ENCODE peak calls at places on chromosomes 6 and 20, in seven cellular contexts. D is mesenchymal stem cell; G is spleen; B is naive thymus-derived CD4-positive, alpha-beta T cell; Q is NT2/D1; N is neural progenitor cell; O is H7. U is an unnamed sample.

GRCh38 chr6:163872335-163872734 is 457.8 kb downstream of the QKI start:
- DNase-seq in D (peak; percentile 14), G (no peak), O (no peak), Q (no peak), B (no peak), N (no peak), U (no peak)

GRCh38 chr20:53679597-53680309 is 86.1 kb upstream of the ZNF217 start:
- DNase-seq in D (no peak), Q (no peak), G (no peak), N (peak; percentile 34), O (no peak), B (no peak), U (no peak)

GRCh38 chr6:80280258-80281010 is 174.0 kb downstream of the BCKDHB start:
- DNase-seq in O (no peak), N (no peak), Q (no peak), G (no peak), D (no peak), B (no peak), U (no peak)

GRCh38 chr6:1381397-1382330 is 7.7 kb upstream of the FOXF2 start:
- DNase-seq in G (peak; percentile 83), O (peak; percentile 91), N (peak; percentile 86), Q (no peak), B (peak; percentile 58), D (no peak), U (peak; percentile 75)

GRCh38 chr6:70459235-70459634 is 45.9 kb downstream of the FAM135A start:
- DNase-seq in Q (no peak), N (no peak), B (no peak), O (no peak), G (no peak), D (no peak), U (no peak)

GRCh38 chr20:62382306-62383198 is 4.4 kb upstream of the RPS21 start:
- DNase-seq in O (peak; percentile 94), Q (peak; percentile 87), N (peak; percentile 90), B (peak; percentile 58), D (peak; percentile 83), G (peak; percentile 92), U (no peak)

GRCh38 chr6:66926060-66926459 is 1219.0 kb upstream of the EYS start:
- DNase-seq in G (no peak), Q (peak; percentile 3), N (peak; percentile 8), B (no peak), O (no peak), D (peak; percentile 16), U (no peak)

GRCh38 chr6:101397199-101397598 is 3.7 kb downstream of the GRIK2 start:
- DNase-seq in G (no peak), D (no peak), Q (no peak), O (peak; percentile 65), B (no peak), N (peak; percentile 67), U (no peak)

GRCh38 chr6:43770417-43771209 is 602 bp downstream of the VEGFA start:
- DNase-seq in G (peak; percentile 89), N (peak; percentile 79), Q (no peak), D (peak; percentile 81), B (peak; percentile 25), O (peak; percentile 92), U (peak; percentile 92)

GRCh38 chr6:149064026-149065017 is 253.2 kb upstream of the TAB2 start:
- DNase-seq in G (no peak), Q (no peak), B (no peak), N (no peak), D (no peak), O (no peak), U (no peak)

GRCh38 chr6:109894181-109894580 is 83.9 kb upstream of the GPR6 start:
- DNase-seq in N (no peak), D (no peak), G (no peak), O (no peak), B (no peak), Q (no peak), U (no peak)

GRCh38 chr6:54391577-54391976 is 83.3 kb downstream of the TINAG start:
- DNase-seq in O (no peak), Q (no peak), G (no peak), B (no peak), D (no peak), N (no peak), U (no peak)

GRCh38 chr6:153503810-153504209 is 372.7 kb upstream of the RGS17 start:
- DNase-seq in O (peak; percentile 3), Q (peak; percentile 16), D (no peak), B (no peak), N (peak; percentile 51), G (no peak), U (no peak)

GRCh38 chr6:23174781-23175361 is 605.5 kb downstream of the HDGFL1 start:
- DNase-seq in B (no peak), N (no peak), O (no peak), D (peak; percentile 97), Q (no peak), G (no peak), U (no peak)

GRCh38 chr6:53032853-53033252 is 32.4 kb upstream of the FBXO9 start:
- DNase-seq in D (peak; percentile 57), O (no peak), N (no peak), Q (no peak), G (no peak), B (no peak), U (no peak)

GRCh38 chr6:41040101-41040910 is 1.3 kb upstream of the UNC5CL start:
- DNase-seq in G (no peak), N (no peak), B (no peak), Q (no peak), O (no peak), D (peak; percentile 27), U (peak; percentile 90)

GRCh38 chr6:31763617-31763940 is 1.1 kb downstream of the SAPCD1 start:
- DNase-seq in B (no peak), Q (peak; percentile 77), O (peak; percentile 78), G (no peak), N (peak; percentile 88), D (peak; percentile 36), U (peak; percentile 27)

GRCh38 chr6:143656026-143656425 is 21.7 kb upstream of the PHACTR2 start:
- DNase-seq in G (no peak), O (no peak), B (no peak), N (no peak), D (no peak), Q (no peak), U (no peak)

GRCh38 chr6:148423601-148424270 is 81.1 kb downstream of the SASH1 start:
- DNase-seq in Q (no peak), O (no peak), B (no peak), N (no peak), D (no peak), G (no peak), U (no peak)

GRCh38 chr20:48298851-48299484 is 513.7 kb upstream of the SULF2 start:
- DNase-seq in Q (no peak), G (no peak), N (peak; percentile 25), B (no peak), O (no peak), D (peak; percentile 91), U (no peak)

GRCh38 chr6:31874836-31875572 is 3.8 kb downstream of the SLC44A4 start:
- DNase-seq in G (no peak), D (no peak), O (no peak), N (no peak), Q (no peak), B (no peak), U (no peak)

GRCh38 chr6:116410945-116411623 is 40.3 kb downstream of the DSE start:
- DNase-seq in G (no peak), B (no peak), N (no peak), Q (no peak), D (peak; percentile 48), O (no peak), U (peak; percentile 66)

GRCh38 chr20:14634666-14635065 is 297.3 kb upstream of the FLRT3 start:
- DNase-seq in O (no peak), B (no peak), D (no peak), N (no peak), Q (no peak), G (no peak), U (no peak)

GRCh38 chr6:138386897-138387296 is 9.2 kb downstream of the SMIM28 start:
- DNase-seq in B (no peak), O (no peak), G (no peak), D (no peak), N (no peak), Q (no peak), U (no peak)

GRCh38 chr6:151388997-151389639 is 2.2 kb downstream of the ZBTB2 start:
- DNase-seq in G (no peak), N (no peak), B (no peak), O (no peak), Q (no peak), D (no peak), U (no peak)

GRCh38 chr6:46521464-46521971 is 30.3 kb upstream of the RCAN2 start:
- DNase-seq in B (no peak), D (peak; percentile 43), O (no peak), G (no peak), Q (no peak), N (no peak), U (no peak)

GRCh38 chr6:167714166-167714565 is 112.5 kb upstream of the AFDN start:
- DNase-seq in G (no peak), Q (no peak), D (peak; percentile 7), B (no peak), O (peak; percentile 30), N (no peak), U (no peak)
- H3K4me3 ChIP-seq in G (peak overlapping the region; percentile 8), Q (no peak overlapping the region), D (no peak overlapping the region), B (no peak overlapping the region), O (no peak overlapping the region), N (no peak overlapping the region), U (no peak overlapping the region)

DNA sequence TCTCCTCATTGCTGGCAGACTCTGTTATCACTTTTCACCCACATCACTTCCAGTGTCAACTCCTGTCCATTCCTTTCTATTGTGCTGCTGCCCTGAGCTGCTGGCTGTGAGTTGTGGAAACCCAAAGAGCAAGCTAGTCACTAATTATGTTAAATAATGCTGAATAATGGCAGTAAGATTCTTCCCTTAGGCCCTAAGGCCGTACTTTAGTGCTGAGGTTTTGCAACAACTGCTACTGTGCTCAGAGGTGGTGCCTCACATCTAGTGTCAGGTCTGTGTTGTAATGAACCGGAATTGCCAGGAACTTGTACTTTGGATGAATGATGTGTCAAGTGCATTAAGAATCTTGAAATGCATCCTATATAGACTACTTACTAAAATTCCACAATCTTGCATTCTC is 372.2 kb upstream of the RNF217 start:
- DNase-seq in Q (no peak), B (no peak), G (no peak), D (no peak), O (no peak), N (no peak), U (no peak)
- H3K4me3 ChIP-seq in Q (no peak overlapping the region), B (no peak overlapping the region), G (no peak overlapping the region), D (no peak overlapping the region), O (no peak overlapping the region), N (no peak overlapping the region), U (no peak overlapping the region)

GRCh38 chr6:22068561-22069346 is 228.1 kb downstream of the PRL start:
- DNase-seq in N (no peak), B (no peak), O (no peak), Q (no peak), G (no peak), D (no peak), U (no peak)

GRCh38 chr6:22072939-22073338 is 223.9 kb downstream of the PRL start:
- DNase-seq in Q (no peak), B (no peak), G (no peak), N (no peak), D (peak; percentile 35), O (no peak), U (no peak)

GRCh38 chr6:22067127-22067526 is 229.7 kb downstream of the PRL start:
- DNase-seq in Q (no peak), O (no peak), G (no peak), B (no peak), N (no peak), D (no peak), U (no peak)

GRCh38 chr6:22071655-22072054 is 225.2 kb downstream of the PRL start:
- DNase-seq in Q (no peak), B (no peak), N (peak; percentile 21), O (no peak), G (no peak), D (peak; percentile 68), U (peak; percentile 57)
- H3K4me3 ChIP-seq in Q (no peak overlapping the region), B (no peak overlapping the region), N (no peak overlapping the region), O (no peak overlapping the region), G (no peak overlapping the region), D (no peak overlapping the region), U (peak overlapping the region; percentile 35)

GRCh38 chr6:33412140-33413009 is 1.6 kb downstream of the PHF1 start:
- DNase-seq in D (no peak), Q (no peak), B (no peak), O (no peak), G (peak; percentile 78), N (no peak), U (peak; percentile 73)
- H3K4me3 ChIP-seq in D (no peak overlapping the region), Q (no peak overlapping the region), B (no peak overlapping the region), O (no peak overlapping the region), G (peak overlapping the region; percentile 85), N (peak overlapping the region; percentile 92), U (no peak overlapping the region)